ENCODE peak calls at places on chromosomes 6 and 20, in four cellular contexts. Y is NT2/D1, V is AG08396, H is bronchial epithelial cell. G is an unnamed sample.

GRCh38 chr6:111154981-111155380 is 67.7 kb downstream of the SLC16A10 start:
- DNase-seq in Y (no peak), V (no peak), H (peak), G (no peak)

GRCh38 chr6:44225579-44226325 is 2.4 kb downstream of the SLC29A1 start:
- DNase-seq in Y (no peak), V (no peak), H (no peak), G (no peak)

GRCh38 chr20:35560105-35560511 is 18.2 kb downstream of the ERGIC3 start:
- DNase-seq in Y (no peak), V (no peak), H (no peak), G (no peak)

GRCh38 chr6:74073429-74073828 is 377.4 kb downstream of the CD109 start:
- DNase-seq in Y (no peak), V (peak), H (peak), G (no peak)

GRCh38 chr6:36491378-36491965 is 48.7 kb downstream of the KCTD20 start:
- DNase-seq in Y (peak), V (no peak), H (no peak), G (no peak)

GRCh38 chr6:75230484-75231325 is 12.9 kb downstream of the COX7A2 start:
- DNase-seq in Y (no peak), V (peak), H (peak), G (peak)

GRCh38 chr6:79077680-79078056 is 386 bp downstream of the PHIP start:
- DNase-seq in Y (no peak), V (peak), H (no peak), G (peak)

GRCh38 chr6:7165002-7165735 is 57.4 kb downstream of the RREB1 start:
- DNase-seq in Y (no peak), V (no peak), H (no peak), G (no peak)

GRCh38 chr6:34813028-34813742 is 21.3 kb downstream of the BLTP3A start:
- DNase-seq in Y (no peak), V (no peak), H (no peak), G (no peak)

GRCh38 chr6:52249078-52249477 is 4.8 kb upstream of the IL17F start:
- DNase-seq in Y (no peak), V (no peak), H (no peak), G (no peak)

GRCh38 chr20:63202021-63202420 is 13.9 kb downstream of the YTHDF1 start:
- DNase-seq in Y (no peak), V (no peak), H (no peak), G (no peak)

G was measured in hepatic stellate cell.